ENCODE peak calls at places on chromosome 20, in eight cellular contexts. One of them, this sample, is unnamed.

GRCh38 chr20:31581391-31581790 is 23.7 kb upstream of the ID1 start:
- DNase-seq in SK-N-SH: no peak
- DNase-seq in foreskin fibroblast: no peak
- DNase-seq in astrocyte of the spinal cord: no peak
- DNase-seq in breast epithelium: no peak
- DNase-seq in GM12865: no peak
- DNase-seq in fibroblast of the aortic adventitia: no peak
- DNase-seq in stomach: no peak
- DNase-seq in this sample: no peak

GRCh38 chr20:10447028-10447427 is 11.9 kb downstream of the SLX4IP start:
- DNase-seq in SK-N-SH: peak; percentile 55
- DNase-seq in foreskin fibroblast: no peak
- DNase-seq in astrocyte of the spinal cord: peak; percentile 79
- DNase-seq in breast epithelium: no peak
- DNase-seq in GM12865: peak; percentile 93
- DNase-seq in fibroblast of the aortic adventitia: peak; percentile 72
- DNase-seq in stomach: peak; percentile 30
- DNase-seq in this sample: peak; percentile 72

GRCh38 chr20:48733296-48733790 is 94.5 kb downstream of the PREX1 start:
- DNase-seq in SK-N-SH: no peak
- DNase-seq in foreskin fibroblast: no peak
- DNase-seq in astrocyte of the spinal cord: peak; percentile 34
- DNase-seq in breast epithelium: no peak
- DNase-seq in GM12865: no peak
- DNase-seq in fibroblast of the aortic adventitia: peak; percentile 8
- DNase-seq in stomach: no peak
- DNase-seq in this sample: no peak

GRCh38 chr20:34824861-34825529 is 456 bp downstream of the NCOA6 start:
- DNase-seq in SK-N-SH: peak; percentile 91
- DNase-seq in foreskin fibroblast: peak; percentile 26
- DNase-seq in astrocyte of the spinal cord: peak; percentile 31
- DNase-seq in breast epithelium: no peak
- DNase-seq in GM12865: peak; percentile 76
- DNase-seq in fibroblast of the aortic adventitia: peak; percentile 16
- DNase-seq in stomach: peak; percentile 61
- DNase-seq in this sample: no peak

GRCh38 chr20:11101243-11101642 is 427.4 kb upstream of the JAG1 start:
- DNase-seq in SK-N-SH: no peak
- DNase-seq in foreskin fibroblast: peak; percentile 31
- DNase-seq in astrocyte of the spinal cord: peak; percentile 6
- DNase-seq in breast epithelium: no peak
- DNase-seq in GM12865: no peak
- DNase-seq in fibroblast of the aortic adventitia: peak; percentile 23
- DNase-seq in stomach: no peak
- DNase-seq in this sample: no peak

GRCh38 chr20:13105864-13106457 is 97.2 kb downstream of the SPTLC3 start:
- DNase-seq in SK-N-SH: peak; percentile 7
- DNase-seq in foreskin fibroblast: no peak
- DNase-seq in astrocyte of the spinal cord: peak; percentile 54
- DNase-seq in breast epithelium: no peak
- DNase-seq in GM12865: peak; percentile 38
- DNase-seq in fibroblast of the aortic adventitia: peak; percentile 71
- DNase-seq in stomach: no peak
- DNase-seq in this sample: peak; percentile 22

GRCh38 chr20:58650181-58650775 is 805 bp upstream of the STX16 start:
- DNase-seq in SK-N-SH: peak; percentile 78
- DNase-seq in foreskin fibroblast: no peak
- DNase-seq in astrocyte of the spinal cord: no peak
- DNase-seq in breast epithelium: no peak
- DNase-seq in GM12865: peak; percentile 45
- DNase-seq in fibroblast of the aortic adventitia: peak; percentile 30
- DNase-seq in stomach: no peak
- DNase-seq in this sample: no peak

GRCh38 chr20:13183005-13183404 is 38.1 kb upstream of the ISM1 start:
- DNase-seq in SK-N-SH: no peak
- DNase-seq in foreskin fibroblast: no peak
- DNase-seq in astrocyte of the spinal cord: no peak
- DNase-seq in breast epithelium: no peak
- DNase-seq in GM12865: peak; percentile 28
- DNase-seq in fibroblast of the aortic adventitia: no peak
- DNase-seq in stomach: no peak
- DNase-seq in this sample: no peak

GRCh38 chr20:63582382-63583063 is 8.5 kb upstream of the HELZ2 start:
- DNase-seq in SK-N-SH: no peak
- DNase-seq in foreskin fibroblast: no peak
- DNase-seq in astrocyte of the spinal cord: no peak
- DNase-seq in breast epithelium: no peak
- DNase-seq in GM12865: no peak
- DNase-seq in fibroblast of the aortic adventitia: no peak
- DNase-seq in stomach: no peak
- DNase-seq in this sample: no peak

GRCh38 chr20:24118781-24119175 is 130.2 kb upstream of the GGTLC1 start:
- DNase-seq in SK-N-SH: peak; percentile 34
- DNase-seq in foreskin fibroblast: peak; percentile 36
- DNase-seq in astrocyte of the spinal cord: no peak
- DNase-seq in breast epithelium: no peak
- DNase-seq in GM12865: no peak
- DNase-seq in fibroblast of the aortic adventitia: peak; percentile 62
- DNase-seq in stomach: no peak
- DNase-seq in this sample: no peak

GRCh38 chr20:53786445-53787267 is 193.0 kb upstream of the ZNF217 start:
- DNase-seq in SK-N-SH: no peak
- DNase-seq in foreskin fibroblast: no peak
- DNase-seq in astrocyte of the spinal cord: no peak
- DNase-seq in breast epithelium: no peak
- DNase-seq in GM12865: no peak
- DNase-seq in fibroblast of the aortic adventitia: no peak
- DNase-seq in stomach: no peak
- DNase-seq in this sample: no peak
- H3K4me3 ChIP-seq in SK-N-SH: no peak overlapping the region
- H3K4me3 ChIP-seq in foreskin fibroblast: no peak overlapping the region
- H3K4me3 ChIP-seq in astrocyte of the spinal cord: no peak overlapping the region
- H3K4me3 ChIP-seq in breast epithelium: no peak overlapping the region
- H3K4me3 ChIP-seq in GM12865: no peak overlapping the region
- H3K4me3 ChIP-seq in fibroblast of the aortic adventitia: no peak overlapping the region
- H3K4me3 ChIP-seq in stomach: no peak overlapping the region
- H3K4me3 ChIP-seq in this sample: no peak overlapping the region

GRCh38 chr20:45294003-45294368 is 12.7 kb upstream of the RBPJL start:
- DNase-seq in SK-N-SH: no peak
- DNase-seq in foreskin fibroblast: no peak
- DNase-seq in astrocyte of the spinal cord: no peak
- DNase-seq in breast epithelium: no peak
- DNase-seq in GM12865: no peak
- DNase-seq in fibroblast of the aortic adventitia: no peak
- DNase-seq in stomach: no peak
- DNase-seq in this sample: no peak
- TF ChIP-seq CTCF in SK-N-SH: no peak
- TF ChIP-seq CTCF in foreskin fibroblast: no peak
- TF ChIP-seq CTCF in astrocyte of the spinal cord: no peak
- TF ChIP-seq CTCF in breast epithelium: no peak
- TF ChIP-seq CTCF in GM12865: no peak
- TF ChIP-seq CTCF in fibroblast of the aortic adventitia: no peak
- TF ChIP-seq CTCF in stomach: no peak
- TF ChIP-seq CTCF in this sample: no peak

GRCh38 chr20:41134362-41135186 is 2.8 kb upstream of the PLCG1 start:
- DNase-seq in SK-N-SH: no peak
- DNase-seq in foreskin fibroblast: no peak
- DNase-seq in astrocyte of the spinal cord: no peak
- DNase-seq in breast epithelium: no peak
- DNase-seq in GM12865: no peak
- DNase-seq in fibroblast of the aortic adventitia: no peak
- DNase-seq in stomach: no peak
- DNase-seq in this sample: no peak
- H3K4me3 ChIP-seq in SK-N-SH: no peak overlapping the region
- H3K4me3 ChIP-seq in foreskin fibroblast: no peak overlapping the region
- H3K4me3 ChIP-seq in astrocyte of the spinal cord: no peak overlapping the region
- H3K4me3 ChIP-seq in breast epithelium: no peak overlapping the region
- H3K4me3 ChIP-seq in GM12865: no peak overlapping the region
- H3K4me3 ChIP-seq in fibroblast of the aortic adventitia: no peak overlapping the region
- H3K4me3 ChIP-seq in stomach: no peak overlapping the region
- H3K4me3 ChIP-seq in this sample: no peak overlapping the region

GRCh38 chr20:8454137-8454712 is 322.2 kb downstream of the PLCB1 start:
- DNase-seq in SK-N-SH: peak; percentile 8
- DNase-seq in foreskin fibroblast: peak; percentile 93
- DNase-seq in astrocyte of the spinal cord: peak; percentile 84
- DNase-seq in breast epithelium: no peak
- DNase-seq in GM12865: peak; percentile 49
- DNase-seq in fibroblast of the aortic adventitia: peak; percentile 94
- DNase-seq in stomach: no peak
- DNase-seq in this sample: peak; percentile 49
- TF ChIP-seq CTCF in SK-N-SH: peak; percentile 77
- TF ChIP-seq CTCF in foreskin fibroblast: peak; percentile 59
- TF ChIP-seq CTCF in astrocyte of the spinal cord: peak; percentile 60
- TF ChIP-seq CTCF in breast epithelium: no peak
- TF ChIP-seq CTCF in GM12865: peak; percentile 48
- TF ChIP-seq CTCF in fibroblast of the aortic adventitia: peak; percentile 70
- TF ChIP-seq CTCF in stomach: no peak
- TF ChIP-seq CTCF in this sample: peak; percentile 46